ENCODE peak calls at places on chromosomes 6 and 20, in six cellular contexts. N is activated naive CD8-positive, alpha-beta T cell treated with anti-CD3 and anti-CD28 coated beads, Interleukin-2, amount 50 U/mL, for 16 hours; I is EH; U is activated T-cell treated with anti-CD3 and anti-CD28 coated beads for 1 hour; Z is heart left ventricle; G is activated CD4-positive, alpha-beta T cell treated with anti-CD3 and anti-CD28 coated beads, Interleukin-2, amount 10 ng/mL, durations not matched to agents 7 days and 5 days. Y is an unnamed sample.

GRCh38 chr6:38354033-38354373 is 285.7 kb downstream of the BTBD9 start:
- DNase-seq in N (no peak), I (no peak), U (no peak), Z (no peak), G (no peak), Y (no peak)

GRCh38 chr6:9890469-9890868 is 524.4 kb downstream of the TFAP2A start:
- DNase-seq in N (no peak), I (no peak), U (no peak), Z (no peak), G (no peak), Y (no peak)

GRCh38 chr6:45169815-45170214 is 158.3 kb upstream of the RUNX2 start:
- DNase-seq in N (no peak), I (no peak), U (no peak), Z (no peak), G (no peak), Y (no peak)

GRCh38 chr20:3765171-3765887 is 2.2 kb downstream of the ADISSP start:
- DNase-seq in N (no peak), I (no peak), U (no peak), Z (peak; percentile 72), G (no peak), Y (no peak)

GRCh38 chr6:166355552-166355951 is 13.2 kb upstream of the SFT2D1 start:
- DNase-seq in N (no peak), I (no peak), U (no peak), Z (no peak), G (no peak), Y (no peak)

GRCh38 chr6:136012198-136012884 is 160.8 kb downstream of the PDE7B start:
- DNase-seq in N (no peak), I (peak; percentile 88), U (no peak), Z (no peak), G (no peak), Y (no peak)

GRCh38 chr20:23161244-23161875 is 75.2 kb upstream of the CD93 start:
- DNase-seq in N (no peak), I (peak; percentile 18), U (no peak), Z (no peak), G (no peak), Y (no peak)

GRCh38 chr20:46062151-46062550 is 27.6 kb downstream of the NCOA5 start:
- DNase-seq in N (no peak), I (no peak), U (no peak), Z (no peak), G (no peak), Y (no peak)

GRCh38 chr6:151294561-151295101 is 54.9 kb downstream of the AKAP12 start:
- DNase-seq in N (no peak), I (peak; percentile 97), U (no peak), Z (no peak), G (no peak), Y (no peak)

GRCh38 chr20:58893355-58894151 is 41.0 kb downstream of the GNAS start:
- DNase-seq in N (no peak), I (peak; percentile 16), U (no peak), Z (no peak), G (peak; percentile 38), Y (no peak)

GRCh38 chr20:62668441-62669027 is 26.2 kb downstream of the SLCO4A1 start:
- DNase-seq in N (no peak), I (peak; percentile 81), U (peak; percentile 22), Z (peak; percentile 63), G (peak; percentile 27), Y (peak; percentile 85)

GRCh38 chr20:10367425-10367920 is 66.5 kb downstream of the MKKS start:
- DNase-seq in N (no peak), I (no peak), U (no peak), Z (no peak), G (no peak), Y (no peak)

GRCh38 chr6:69705954-69706353 is 90.9 kb downstream of the LMBRD1 start:
- DNase-seq in N (no peak), I (no peak), U (no peak), Z (no peak), G (no peak), Y (no peak)

GRCh38 chr6:13146429-13146828 is 181.9 kb downstream of the TBC1D7 start:
- DNase-seq in N (no peak), I (no peak), U (no peak), Z (no peak), G (no peak), Y (no peak)

GRCh38 chr6:109202409-109203264 is 107.3 kb downstream of the CEP57L1 start:
- DNase-seq in N (no peak), I (no peak), U (no peak), Z (no peak), G (no peak), Y (no peak)

GRCh38 chr6:140490086-140490485 is 1115.6 kb upstream of the CITED2 start:
- DNase-seq in N (no peak), I (peak; percentile 27), U (no peak), Z (no peak), G (no peak), Y (no peak)

GRCh38 chr20:24751551-24751950 is 197.5 kb upstream of the CST7 start:
- DNase-seq in N (no peak), I (no peak), U (no peak), Z (no peak), G (no peak), Y (peak; percentile 4)

GRCh38 chr6:72930733-72931132 is 294.6 kb downstream of the KHDC1L start:
- DNase-seq in N (no peak), I (no peak), U (no peak), Z (no peak), G (no peak), Y (no peak)

GRCh38 chr20:3174442-3175263 is 1.3 kb upstream of the LZTS3 start:
- DNase-seq in N (no peak), I (peak; percentile 49), U (no peak), Z (no peak), G (no peak), Y (no peak)

GRCh38 chr20:63706852-63707557 is 771 bp downstream of the ARFRP1 start:
- DNase-seq in N (no peak), I (peak; percentile 49), U (peak; percentile 54), Z (peak; percentile 45), G (peak; percentile 79), Y (peak; percentile 72)

GRCh38 chr20:6026051-6026450 is 27.8 kb downstream of the LRRN4 start:
- DNase-seq in N (no peak), I (peak; percentile 19), U (no peak), Z (no peak), G (no peak), Y (no peak)

GRCh38 chr6:34679552-34680255 is 16.9 kb downstream of the ILRUN start:
- DNase-seq in N (no peak), I (peak; percentile 47), U (no peak), Z (no peak), G (no peak), Y (no peak)

GRCh38 chr6:127420558-127420957 is 38.6 kb downstream of the KIAA0408 start:
- DNase-seq in N (peak; percentile 63), I (peak; percentile 92), U (peak; percentile 32), Z (peak; percentile 23), G (peak; percentile 78), Y (peak; percentile 65)

GRCh38 chr20:57066126-57066900 is 200.1 kb downstream of the BMP7 start:
- DNase-seq in N (no peak), I (peak; percentile 41), U (no peak), Z (no peak), G (no peak), Y (peak; percentile 19)

GRCh38 chr6:104625536-104625935 is 234.2 kb downstream of the HACE1 start:
- DNase-seq in N (no peak), I (peak; percentile 94), U (no peak), Z (no peak), G (no peak), Y (no peak)

GRCh38 chr6:150129616-150130505 is 13.0 kb upstream of the PPP1R14C start:
- DNase-seq in N (no peak), I (no peak), U (no peak), Z (no peak), G (no peak), Y (no peak)

GRCh38 chr20:45111799-45112471 is 3.0 kb downstream of the WFDC5 start:
- DNase-seq in N (no peak), I (peak; percentile 26), U (no peak), Z (no peak), G (peak; percentile 24), Y (no peak)

GRCh38 chr6:147081210-147081609 is 123.0 kb upstream of the STXBP5 start:
- DNase-seq in N (no peak), I (no peak), U (no peak), Z (no peak), G (no peak), Y (no peak)

GRCh38 chr6:137850816-137851602 is 16.1 kb upstream of the TNFAIP3 start:
- DNase-seq in N (no peak), I (no peak), U (no peak), Z (no peak), G (no peak), Y (no peak)

GRCh38 chr6:107144014-107144413 is 28.7 kb upstream of the BEND3 start:
- DNase-seq in N (no peak), I (no peak), U (no peak), Z (no peak), G (no peak), Y (no peak)